ENCODE peak calls at places on chromosomes 12 and 14, in nine cellular contexts. U is upper lobe of right lung, Y is esophagus squamous epithelium, K is pancreas, A is psoas muscle, O is fibroblast of villous mesenchyme, P is thoracic aorta, L is left ventricle myocardium inferior, G is GM23338. Q is an unnamed sample.

GRCh38 chr14:78356406-78356805 is 186.2 kb downstream of the NRXN3 start:
- DNase-seq in G (peak; percentile 39), A (no peak), K (no peak), O (no peak), P (no peak), U (no peak), L (no peak), Y (no peak), Q (no peak)

GRCh38 chr12:123559468-123559867 is 24.9 kb upstream of the TMED2 start:
- DNase-seq in K (no peak), A (no peak), P (no peak), G (no peak), O (no peak), U (no peak), Y (no peak), L (no peak), Q (no peak)

GRCh38 chr12:101066489-101066888 is 143.5 kb downstream of the SLC5A8 start:
- DNase-seq in K (no peak), Y (no peak), G (peak; percentile 28), L (no peak), O (no peak), P (no peak), A (no peak), U (no peak), Q (no peak)

GRCh38 chr12:132222096-132222807 is 78.0 kb downstream of the NOC4L start:
- DNase-seq in L (no peak), U (peak; percentile 69), P (no peak), Y (no peak), A (no peak), G (peak; percentile 35), O (peak; percentile 14), K (no peak), Q (no peak)

GRCh38 chr14:39005044-39005736 is 97.8 kb downstream of the SEC23A start:
- DNase-seq in A (no peak), P (no peak), L (peak; percentile 36), Y (no peak), K (no peak), G (no peak), O (peak; percentile 94), U (no peak), Q (no peak)

GRCh38 chr14:103033744-103034143 is 23.6 kb downstream of the CDC42BPB start:
- DNase-seq in P (no peak), O (peak; percentile 95), Y (no peak), U (no peak), L (no peak), G (no peak), A (no peak), K (no peak), Q (no peak)

GRCh38 chr14:71730471-71730870 is 201.8 kb upstream of the RGS6 start:
- DNase-seq in A (no peak), O (no peak), K (no peak), G (no peak), L (no peak), U (no peak), P (no peak), Y (no peak), Q (no peak)

GRCh38 chr12:127723236-127723635 is 543.7 kb upstream of the TMEM132C start:
- DNase-seq in O (no peak), G (no peak), L (no peak), U (no peak), K (no peak), A (no peak), P (no peak), Y (no peak), Q (no peak)

GRCh38 chr12:69266045-69266635 is 26.8 kb downstream of the CPSF6 start:
- DNase-seq in O (peak; percentile 73), P (no peak), L (no peak), G (no peak), A (no peak), K (no peak), U (no peak), Y (no peak), Q (no peak)

GRCh38 chr12:120104924-120105323 is 11.6 kb downstream of the RAB35 start:
- DNase-seq in Y (no peak), U (no peak), G (no peak), L (no peak), P (no peak), K (no peak), O (no peak), A (no peak), Q (no peak)

GRCh38 chr12:22986997-22987396 is 362.0 kb downstream of the ETNK1 start:
- DNase-seq in G (no peak), P (no peak), L (no peak), Y (no peak), O (no peak), U (no peak), K (no peak), A (no peak), Q (no peak)

GRCh38 chr12:64205542-64205941 is 16.6 kb downstream of the KICS2 start:
- DNase-seq in G (no peak), L (no peak), A (no peak), K (no peak), U (no peak), O (no peak), P (no peak), Y (no peak), Q (no peak)

GRCh38 chr12:110516995-110517394 is 14.9 kb downstream of the RAD9B start:
- DNase-seq in G (no peak), K (no peak), L (no peak), A (no peak), U (no peak), P (no peak), O (no peak), Y (no peak), Q (no peak)

GRCh38 chr12:87406926-87407325 is 622.3 kb downstream of the C12orf50 start:
- DNase-seq in U (no peak), L (no peak), G (no peak), O (no peak), Y (no peak), K (no peak), P (no peak), A (no peak), Q (no peak)

GRCh38 chr12:103801709-103802585 is 39.1 kb downstream of the NT5DC3 start:
- DNase-seq in Y (no peak), L (no peak), O (no peak), G (no peak), A (peak; percentile 50), U (no peak), K (no peak), P (no peak), Q (no peak)

GRCh38 chr12:122111070-122111750 is 32.7 kb downstream of the MLXIP start:
- DNase-seq in G (no peak), L (no peak), P (no peak), O (no peak), A (no peak), Y (no peak), K (no peak), U (no peak), Q (no peak)

GRCh38 chr14:25846232-25846631 is 751.6 kb downstream of the NOVA1 start:
- DNase-seq in P (no peak), L (no peak), U (no peak), A (no peak), G (no peak), K (no peak), O (no peak), Y (no peak), Q (no peak)
- TF ChIP-seq CTCF in P (no peak), L (no peak), U (no peak), A (no peak), G (no peak), K (no peak), O (no peak), Y (no peak), Q (no peak)

DNA sequence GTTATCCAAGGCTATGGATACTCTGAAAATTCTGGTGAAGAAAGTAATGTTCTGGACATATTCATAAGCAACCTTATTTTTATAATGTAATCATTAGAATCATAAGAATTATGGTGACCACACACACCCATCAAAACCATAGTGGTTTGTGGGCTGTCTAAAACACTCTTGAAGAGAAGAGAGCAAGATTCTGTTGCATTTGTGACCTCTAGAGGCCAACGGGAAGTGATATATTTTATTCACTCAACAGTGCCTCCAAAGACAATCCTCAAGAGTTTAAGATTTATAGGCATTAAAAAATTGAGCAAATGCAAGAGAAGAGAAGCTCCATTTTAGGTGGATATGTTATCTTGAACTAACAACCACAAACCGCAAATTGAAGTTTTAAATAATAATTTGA is 68.5 kb upstream of the LGR5 start:
- DNase-seq in P (no peak), O (no peak), K (no peak), Y (no peak), L (no peak), G (peak; percentile 30), U (no peak), A (no peak), Q (no peak)
- TF ChIP-seq CTCF in P (no peak), O (no peak), K (no peak), Y (no peak), L (no peak), G (peak; percentile 56), U (no peak), A (no peak), Q (no peak)

DNA sequence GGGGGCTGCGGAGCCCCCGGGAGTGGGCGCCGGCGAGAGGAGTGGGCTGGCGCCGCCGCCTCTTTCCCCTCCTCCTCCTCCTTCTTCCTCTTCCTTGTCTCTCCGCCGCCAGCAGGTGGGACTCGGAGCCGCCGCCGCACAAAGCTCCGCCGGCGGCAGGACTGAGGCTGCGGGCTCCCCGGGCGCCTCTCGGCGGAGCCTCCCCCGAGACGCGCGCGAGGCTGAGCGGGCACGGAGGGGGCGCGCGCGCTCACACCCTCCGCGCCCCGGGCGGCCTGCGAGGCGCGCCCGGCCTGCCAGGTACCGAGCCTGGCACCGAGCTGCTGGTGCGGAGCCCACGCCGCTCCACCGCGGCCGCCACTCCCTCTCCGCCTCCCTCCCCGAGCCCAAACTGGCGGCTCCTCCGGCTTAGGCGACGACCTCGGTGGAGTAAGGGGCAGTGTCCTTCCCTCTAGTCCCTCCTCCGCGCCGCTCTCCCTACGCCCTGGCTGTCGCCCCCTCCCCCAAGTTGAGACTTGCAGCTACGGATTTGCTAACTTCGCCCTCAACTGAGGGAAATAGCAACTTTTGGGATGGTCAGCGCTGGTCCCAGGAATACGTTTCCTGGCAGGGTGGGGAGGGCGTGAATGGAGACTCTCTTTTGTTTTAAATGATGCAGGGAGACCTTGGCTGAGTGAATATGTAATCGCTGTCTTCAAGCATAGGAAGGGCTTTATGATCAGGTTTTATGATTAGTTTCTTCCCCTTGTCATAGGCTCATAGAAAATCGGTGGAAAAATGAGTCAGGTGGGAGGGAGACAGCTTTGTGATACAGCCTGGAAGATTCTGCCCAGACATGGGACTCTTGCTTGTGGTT is 199.5 kb upstream of the CAND1 start:
- DNase-seq in U (peak; percentile 76), L (peak; percentile 28), G (peak; percentile 87), P (no peak), K (peak; percentile 44), O (no peak), A (peak; percentile 16), Y (no peak), Q (peak; percentile 57)
- TF ChIP-seq CTCF in U (no peak), L (peak; percentile 23), G (no peak), P (no peak), K (no peak), O (no peak), A (no peak), Y (peak; percentile 44), Q (no peak)

DNA sequence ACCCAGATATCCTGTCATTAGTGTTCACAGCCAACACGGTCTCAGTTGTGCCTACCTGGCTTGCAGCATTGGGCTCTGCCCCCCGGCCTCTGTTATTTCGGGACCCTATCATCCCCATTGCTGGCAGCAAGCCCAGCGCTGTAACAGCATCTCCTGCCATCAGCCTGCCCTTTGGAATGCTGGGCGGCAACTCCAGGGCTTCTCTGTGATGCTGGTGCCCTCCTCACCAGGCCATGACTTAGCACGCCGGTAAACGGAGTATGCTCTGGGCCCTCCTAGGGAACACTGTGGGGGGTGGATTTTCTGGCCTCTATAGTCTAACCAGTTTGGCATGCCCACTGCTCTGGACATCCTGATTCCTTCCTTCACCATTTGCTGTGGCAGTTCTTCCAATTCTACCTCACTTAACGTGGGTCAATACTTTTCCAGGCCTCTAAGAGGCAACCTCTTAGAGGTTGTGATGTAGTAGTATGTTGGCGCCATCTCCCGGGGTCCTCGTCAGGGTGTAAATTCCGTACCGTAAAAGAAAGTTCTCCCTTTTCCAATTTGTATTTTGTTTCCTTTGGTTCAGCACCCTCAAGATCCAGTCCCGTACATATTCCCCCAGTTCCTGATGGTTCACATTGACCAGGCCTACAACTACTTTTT is 80.0 kb downstream of the SINHCAF start:
- DNase-seq in O (peak; percentile 12), Y (no peak), L (no peak), A (no peak), P (no peak), K (no peak), U (no peak), G (peak; percentile 74), Q (no peak)
- TF ChIP-seq CTCF in O (peak; percentile 15), Y (peak; percentile 45), L (no peak), A (no peak), P (no peak), K (no peak), U (no peak), G (peak; percentile 82), Q (no peak)